ENCODE peak calls at places on chromosomes 11 and 22, in seven cellular contexts. C, M, A, I, L, D and F are unnamed samples.

GRCh38 chr11:8036002-8036802 is 44.8 kb upstream of the TUB start:
- DNase-seq in A (peak), C (no peak), M (peak), D (no peak), L (no peak), I (no peak), F (no peak)

GRCh38 chr22:46971141-46971775 is 208.8 kb downstream of the TBC1D22A start:
- DNase-seq in L (no peak), I (peak), D (no peak), M (peak), A (peak), C (no peak), F (no peak)

GRCh38 chr22:20429254-20430100 is 8.1 kb downstream of the SCARF2 start:
- DNase-seq in M (peak), A (peak), D (no peak), C (peak), I (peak), L (peak), F (no peak)

GRCh38 chr11:7417328-7417727 is 68.0 kb upstream of the OLFML1 start:
- DNase-seq in D (no peak), C (no peak), M (no peak), A (no peak), L (no peak), I (no peak), F (no peak)

GRCh38 chr11:8839306-8839956 is 71.6 kb upstream of the AKIP1 start:
- DNase-seq in A (no peak), M (no peak), I (no peak), L (no peak), D (no peak), C (no peak), F (no peak)

GRCh38 chr11:65087216-65087615 is 3.2 kb downstream of the ZFPL1 start:
- DNase-seq in C (no peak), A (no peak), L (no peak), M (no peak), D (no peak), I (no peak), F (no peak)

GRCh38 chr11:116110356-116110755 is 606.1 kb upstream of the CADM1 start:
- DNase-seq in M (peak), A (peak), C (no peak), D (no peak), L (no peak), I (no peak), F (no peak)

GRCh38 chr22:31044262-31044861 is 36.8 kb upstream of the SMTN start:
- DNase-seq in D (peak), M (peak), C (peak), I (peak), A (no peak), L (no peak), F (no peak)

GRCh38 chr11:35261197-35261596 is 122.2 kb downstream of the CD44 start:
- DNase-seq in I (no peak), C (no peak), D (no peak), M (no peak), L (no peak), A (no peak), F (no peak)

GRCh38 chr11:132994038-132994502 is 538.2 kb downstream of the OPCML start:
- DNase-seq in C (no peak), D (no peak), M (no peak), L (no peak), I (no peak), A (no peak), F (no peak)

GRCh38 chr11:77799338-77799737 is 21.2 kb downstream of the RSF1 start:
- DNase-seq in M (no peak), D (no peak), A (no peak), C (no peak), I (no peak), L (no peak), F (no peak)

GRCh38 chr11:45052361-45052760 is 94.1 kb upstream of the PRDM11 start:
- DNase-seq in L (no peak), M (no peak), C (no peak), D (no peak), A (peak), I (no peak), F (no peak)

GRCh38 chr11:9527481-9528140 is 45.9 kb upstream of the WEE1 start:
- DNase-seq in I (no peak), D (peak), L (no peak), A (no peak), M (no peak), C (no peak), F (peak)

GRCh38 chr22:46867106-46867505 is 104.7 kb downstream of the TBC1D22A start:
- DNase-seq in C (no peak), I (no peak), A (peak), L (no peak), D (no peak), M (no peak), F (no peak)

GRCh38 chr11:61791737-61792309 is 576 bp downstream of the TMEM258 start:
- DNase-seq in C (peak), A (no peak), M (peak), D (peak), I (no peak), L (peak), F (peak)

GRCh38 chr11:129333873-129334272 is 41.8 kb upstream of the BARX2 start:
- DNase-seq in D (no peak), I (no peak), L (no peak), M (no peak), C (no peak), A (no peak), F (no peak)

GRCh38 chr11:120722539-120722938 is 211.0 kb downstream of the GRIK4 start:
- DNase-seq in D (no peak), M (peak), I (no peak), A (no peak), L (no peak), C (no peak), F (no peak)

GRCh38 chr22:26492220-26492619 is 8.5 kb downstream of the SRRD start:
- DNase-seq in D (no peak), C (no peak), I (no peak), L (no peak), M (no peak), A (no peak), F (no peak)

GRCh38 chr11:105361651-105362050 is 222.1 kb upstream of the CARD18 start:
- DNase-seq in I (no peak), M (no peak), L (no peak), C (no peak), D (no peak), A (no peak), F (no peak)

GRCh38 chr22:24128631-24129601 is 52.4 kb upstream of the SUSD2 start:
- DNase-seq in M (peak), D (no peak), A (no peak), C (no peak), I (no peak), L (no peak), F (no peak)

GRCh38 chr11:92881940-92882339 is 87.5 kb upstream of the MTNR1B start:
- DNase-seq in C (no peak), M (no peak), D (no peak), A (no peak), I (no peak), L (no peak), F (no peak)

GRCh38 chr11:34650528-34650927 is 29.6 kb downstream of the EHF start:
- DNase-seq in C (peak), L (no peak), M (no peak), D (no peak), A (no peak), I (no peak), F (no peak)

GRCh38 chr11:68295271-68295670 is 17.1 kb upstream of the LRP5 start:
- DNase-seq in C (no peak), D (no peak), I (no peak), M (no peak), L (no peak), A (no peak), F (no peak)

GRCh38 chr22:38981005-38981658 is 1.0 kb upstream of the APOBEC3B start:
- DNase-seq in D (no peak), A (no peak), L (peak), C (peak), M (peak), I (peak), F (no peak)

GRCh38 chr22:37726240-37726887 is 29.5 kb downstream of the TRIOBP start:
- DNase-seq in M (no peak), C (no peak), D (no peak), A (no peak), I (no peak), L (peak), F (no peak)

GRCh38 chr11:20670932-20671403 is 1.6 kb downstream of the NELL1 start:
- DNase-seq in M (no peak), C (no peak), I (no peak), L (no peak), D (no peak), A (no peak), F (no peak)

GRCh38 chr22:40046126-40046525 is 51.4 kb downstream of the FAM83F start:
- DNase-seq in C (no peak), D (no peak), A (no peak), L (peak), I (no peak), M (peak), F (no peak)

GRCh38 chr11:30683176-30683575 is 97.0 kb upstream of the MPPED2 start:
- DNase-seq in M (no peak), D (no peak), C (no peak), L (no peak), I (no peak), A (no peak), F (peak)

GRCh38 chr11:71326328-71326940 is 74.1 kb upstream of the SHANK2 start:
- DNase-seq in C (peak), M (no peak), D (no peak), L (no peak), A (peak), I (no peak), F (no peak)

GRCh38 chr11:109249597-109249996 is 172.4 kb upstream of the C11orf87 start:
- DNase-seq in L (no peak), D (no peak), C (no peak), M (no peak), I (no peak), A (no peak), F (no peak)

GRCh38 chr11:1943977-1944376 is 3.2 kb upstream of the MRPL23 start:
- DNase-seq in D (no peak), A (peak), I (peak), C (peak), M (no peak), L (no peak), F (no peak)

GRCh38 chr11:84905411-84905810 is 721.7 kb downstream of the DLG2 start:
- DNase-seq in C (no peak), D (peak), M (no peak), I (no peak), L (no peak), A (no peak), F (no peak)

GRCh38 chr11:132944557-132944920 is 587.8 kb downstream of the OPCML start:
- DNase-seq in C (no peak), D (no peak), A (no peak), L (no peak), I (no peak), M (no peak), F (no peak)

GRCh38 chr11:1480555-1481482 is 5.8 kb downstream of the MOB2 start:
- DNase-seq in L (no peak), M (no peak), C (no peak), I (no peak), A (no peak), D (no peak), F (no peak)

GRCh38 chr11:122804161-122804560 is 34.1 kb upstream of the CRTAM start:
- DNase-seq in L (no peak), D (no peak), I (no peak), C (no peak), M (no peak), A (no peak), F (no peak)

GRCh38 chr11:42054351-42054750 is 594.9 kb upstream of the LRRC4C start:
- DNase-seq in C (no peak), D (no peak), L (no peak), A (no peak), I (no peak), M (no peak), F (no peak)

GRCh38 chr22:19062909-19063308 is 59.3 kb downstream of the DGCR2 start:
- DNase-seq in M (peak), L (no peak), C (no peak), I (no peak), D (no peak), A (peak), F (no peak)

GRCh38 chr11:102168483-102168882 is 58.2 kb downstream of the YAP1 start:
- DNase-seq in L (no peak), I (no peak), D (no peak), A (no peak), M (no peak), C (no peak), F (no peak)

GRCh38 chr11:77322926-77323590 is 21.6 kb upstream of the GDPD4 start:
- DNase-seq in D (no peak), A (no peak), I (no peak), L (no peak), M (no peak), C (no peak), F (no peak)

DNA sequence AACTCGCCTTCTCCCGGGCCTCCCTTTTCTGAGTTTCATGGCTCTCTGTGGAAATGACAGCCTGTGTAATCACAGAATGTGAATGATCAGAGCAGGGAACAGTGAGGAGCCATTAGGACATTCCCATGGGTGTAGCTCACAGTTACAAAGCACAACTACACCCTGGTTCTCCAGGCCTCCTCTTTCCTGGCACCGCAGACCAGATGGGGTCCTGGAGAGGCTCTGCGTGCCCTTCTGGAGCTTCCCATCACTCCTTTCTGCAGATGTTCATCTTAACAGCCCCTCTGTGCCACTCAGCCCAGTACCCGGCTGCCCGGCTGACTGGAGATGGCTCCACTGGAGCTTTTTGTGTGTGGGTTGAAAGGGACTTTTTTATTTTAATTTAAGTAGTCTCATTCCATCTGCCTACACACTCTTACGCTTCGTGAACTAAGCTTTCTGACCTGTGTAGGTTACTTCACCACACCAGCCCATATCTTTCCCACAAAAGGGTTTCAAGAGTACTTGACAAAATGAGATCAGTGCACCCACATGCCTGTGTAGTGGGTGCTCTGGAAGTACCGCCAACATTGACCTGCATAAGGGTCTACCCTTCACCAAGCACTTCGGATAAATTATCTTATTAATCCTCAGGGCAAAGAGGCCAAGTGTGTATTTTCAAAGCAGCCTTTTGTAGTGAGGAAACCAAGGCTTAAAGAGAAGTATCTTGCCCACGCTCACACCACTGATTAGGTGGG is 29.8 kb downstream of the SREBF2 start:
- DNase-seq in D (no peak), A (no peak), M (no peak), I (no peak), C (no peak), L (peak), F (no peak)
- TF ChIP-seq CTCF in D (no peak), A (no peak), M (no peak), I (no peak), C (no peak), L (no peak), F (no peak)

GRCh38 chr22:50544078-50544745 is 1.5 kb upstream of the KLHDC7B start:
- DNase-seq in A (peak), L (peak), M (peak), D (no peak), C (peak), I (peak), F (no peak)
- H3K4me3 ChIP-seq in A (no peak), L (no peak), M (peak), D (peak), C (no peak), I (no peak), F (no peak)

GRCh38 chr11:75576445-75577049 is 14.5 kb downstream of the SERPINH1 start:
- DNase-seq in M (peak), I (no peak), A (no peak), D (no peak), L (peak), C (peak), F (no peak)
- TF ChIP-seq CTCF in M (no peak), I (no peak), A (no peak), D (no peak), L (no peak), C (no peak), F (no peak)

GRCh38 chr22:41524809-41525449 is 19.3 kb downstream of the POLR3H start:
- DNase-seq in C (no peak), L (no peak), A (no peak), D (no peak), I (no peak), M (no peak), F (no peak)
- H3K4me3 ChIP-seq in C (no peak), L (no peak), A (no peak), D (no peak), I (no peak), M (no peak), F (no peak)

DNA sequence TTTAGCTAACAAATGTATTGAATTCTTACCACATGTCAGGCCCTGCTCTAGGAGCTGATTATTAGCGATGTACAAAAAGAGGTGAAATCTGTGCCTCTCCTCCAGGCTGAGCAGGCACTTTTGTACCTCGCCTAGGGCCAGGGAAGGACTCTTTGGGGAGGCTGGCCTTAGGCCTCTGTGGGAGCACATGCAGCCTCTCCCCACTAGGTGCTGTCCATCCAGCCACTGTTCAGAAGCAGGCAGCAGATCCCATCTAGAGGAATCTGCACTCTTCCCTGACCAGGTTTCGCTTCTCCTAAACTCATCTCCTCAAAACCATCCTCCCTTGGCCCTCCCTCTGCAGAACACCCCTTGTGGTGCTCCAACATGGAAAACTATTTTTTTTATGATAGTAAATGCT is 51.9 kb upstream of the WT1 start:
- DNase-seq in A (no peak), I (no peak), M (no peak), D (no peak), L (no peak), C (no peak), F (no peak)
- TF ChIP-seq CTCF in A (no peak), I (no peak), M (no peak), D (peak), L (no peak), C (no peak), F (peak)